ENCODE peak calls at places on chromosomes 11 and 22, in ten cellular contexts. N, B, M, D, S, H, C, K, O and A are unnamed samples.

GRCh38 chr22:49972163-49973017 is 11.8 kb downstream of the PIM3 start:
- DNase-seq in N (no peak), B (no peak), M (peak), D (no peak), S (peak), H (peak), C (peak), K (no peak), O (peak), A (no peak)

GRCh38 chr11:93738647-93739081 is 2.6 kb downstream of the TAF1D start:
- DNase-seq in N (no peak), B (no peak), M (no peak), D (peak), S (no peak), H (no peak), C (no peak), K (no peak), O (no peak), A (no peak)

GRCh38 chr11:29173660-29174062 is 843.2 kb downstream of the KCNA4 start:
- DNase-seq in N (no peak), B (no peak), M (no peak), D (no peak), S (no peak), H (no peak), C (no peak), K (no peak), O (no peak), A (no peak)

GRCh38 chr11:20609727-20610707 is 10.6 kb downstream of the SLC6A5 start:
- DNase-seq in N (peak), B (peak), M (peak), D (peak), S (peak), H (peak), C (peak), K (peak), O (peak), A (peak)

GRCh38 chr11:115264278-115264677 is 239.9 kb downstream of the CADM1 start:
- DNase-seq in N (no peak), B (no peak), M (no peak), D (peak), S (no peak), H (no peak), C (no peak), K (no peak), O (no peak), A (no peak)

GRCh38 chr11:108768370-108768769 is 103.5 kb downstream of the DDX10 start:
- DNase-seq in N (no peak), B (no peak), M (no peak), D (no peak), S (no peak), H (no peak), C (no peak), K (no peak), O (no peak), A (no peak)

GRCh38 chr22:25368271-25368670 is 148.8 kb downstream of the CRYBB2 start:
- DNase-seq in N (no peak), B (no peak), M (peak), D (no peak), S (no peak), H (peak), C (peak), K (no peak), O (no peak), A (no peak)

GRCh38 chr11:94831529-94831928 is 63.4 kb downstream of the AMOTL1 start:
- DNase-seq in N (no peak), B (no peak), M (no peak), D (no peak), S (no peak), H (no peak), C (no peak), K (no peak), O (no peak), A (no peak)

GRCh38 chr11:82533628-82534353 is 199.9 kb downstream of the FAM181B start:
- DNase-seq in N (no peak), B (no peak), M (no peak), D (no peak), S (no peak), H (no peak), C (no peak), K (no peak), O (no peak), A (no peak)

GRCh38 chr11:20668844-20669832 is at the start of gene NELL1:
- DNase-seq in N (no peak), B (no peak), M (peak), D (no peak), S (no peak), H (no peak), C (no peak), K (no peak), O (no peak), A (no peak)

GRCh38 chr11:116519499-116519898 is 253.3 kb downstream of the BUD13 start:
- DNase-seq in N (no peak), B (no peak), M (no peak), D (no peak), S (no peak), H (no peak), C (no peak), K (no peak), O (no peak), A (no peak)

GRCh38 chr11:66880484-66881211 is 23.8 kb downstream of the LRFN4 start:
- DNase-seq in N (no peak), B (no peak), M (no peak), D (peak), S (no peak), H (no peak), C (peak), K (peak), O (no peak), A (peak)

GRCh38 chr11:89489930-89490329 is 1.2 kb downstream of the NOX4 start:
- DNase-seq in N (no peak), B (no peak), M (no peak), D (no peak), S (no peak), H (no peak), C (no peak), K (no peak), O (no peak), A (no peak)

GRCh38 chr11:126053340-126054286 is 9.1 kb downstream of the CDON start:
- DNase-seq in N (no peak), B (no peak), M (no peak), D (no peak), S (no peak), H (no peak), C (no peak), K (no peak), O (no peak), A (no peak)
- H3K27ac ChIP-seq in N (no peak), B (no peak), M (no peak), D (no peak), S (no peak), H (no peak), C (no peak), K (no peak), O (no peak), A (no peak)

GRCh38 chr11:65410936-65411680 is 11.5 kb upstream of the NEAT1 start:
- DNase-seq in N (no peak), B (no peak), M (no peak), D (no peak), S (peak), H (no peak), C (no peak), K (no peak), O (no peak), A (no peak)

GRCh38 chr11:65414776-65415498 is 7.7 kb upstream of the NEAT1 start:
- DNase-seq in N (no peak), B (no peak), M (no peak), D (no peak), S (peak), H (no peak), C (no peak), K (no peak), O (no peak), A (no peak)

GRCh38 chr11:65415499-65416340 is 6.9 kb upstream of the NEAT1 start:
- DNase-seq in N (no peak), B (no peak), M (no peak), D (no peak), S (peak), H (no peak), C (no peak), K (no peak), O (no peak), A (no peak)

GRCh38 chr11:65411681-65412070 is 10.9 kb upstream of the NEAT1 start:
- DNase-seq in N (no peak), B (no peak), M (no peak), D (no peak), S (no peak), H (no peak), C (no peak), K (no peak), O (no peak), A (no peak)

DNA sequence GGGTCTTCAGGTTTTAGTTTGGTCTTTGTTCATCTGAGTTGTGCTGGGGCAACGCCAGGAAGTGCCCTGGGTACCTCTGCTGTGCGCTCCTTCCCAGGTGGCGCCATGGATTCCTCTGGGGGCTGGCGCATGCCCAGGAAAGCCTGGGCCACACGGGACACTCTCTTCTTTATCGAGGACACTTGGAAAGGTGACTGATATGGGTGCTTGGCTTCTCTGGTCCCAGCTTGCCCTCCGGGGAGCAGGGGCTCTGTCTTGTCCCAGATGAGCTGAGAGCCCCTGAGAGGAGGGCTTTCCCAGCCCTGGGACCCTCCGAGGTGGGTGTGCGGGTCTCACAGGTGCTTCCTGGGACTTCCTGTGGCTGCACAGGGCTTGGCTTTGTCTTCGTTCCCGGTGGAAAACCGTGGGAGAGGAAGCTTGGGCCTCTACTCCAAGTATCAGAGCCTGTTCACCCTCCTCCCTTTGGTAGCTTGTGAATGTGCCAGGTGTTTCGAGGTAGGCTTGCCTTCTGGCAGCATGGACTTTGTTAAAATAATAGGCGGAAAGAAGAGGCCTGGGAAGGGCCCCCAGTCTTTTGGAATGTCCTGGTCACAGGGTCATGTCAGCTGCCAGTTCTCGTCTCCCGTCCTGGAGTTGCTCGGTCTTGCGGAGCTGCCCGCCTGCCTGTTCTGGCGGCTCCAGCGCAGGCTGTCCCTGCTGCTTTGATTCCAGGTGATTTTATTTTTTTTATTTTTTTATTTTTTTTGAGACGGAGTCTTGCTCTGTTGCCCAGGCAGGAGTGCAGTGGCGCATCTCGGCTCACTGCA is 10.1 kb upstream of the NEAT1 start:
- DNase-seq in N (no peak), B (no peak), M (no peak), D (no peak), S (peak), H (no peak), C (no peak), K (no peak), O (peak), A (no peak)
- H3K27ac ChIP-seq in N (peak), B (no peak), M (no peak), D (no peak), S (no peak), H (no peak), C (no peak), K (no peak), O (no peak), A (peak)

DNA sequence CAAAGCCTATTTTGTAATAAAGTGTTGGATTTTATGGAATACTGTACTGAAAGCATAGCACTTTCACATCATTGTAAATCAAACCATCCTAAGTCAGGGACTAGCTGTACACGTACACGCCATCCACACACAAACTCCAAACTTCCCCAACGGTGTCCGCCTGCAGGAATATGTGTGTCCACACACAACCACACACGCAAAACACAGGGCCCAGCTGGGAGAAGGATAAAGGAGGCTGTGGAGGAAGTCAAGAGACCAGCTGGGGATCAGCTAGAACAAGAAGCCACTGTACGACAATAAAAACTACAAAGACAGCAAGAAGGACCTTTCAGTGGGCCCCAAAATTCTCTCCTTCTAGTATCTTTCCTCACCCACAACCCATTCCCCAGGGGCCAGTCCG is 1.6 kb downstream of the TRIM29 start:
- DNase-seq in N (no peak), B (no peak), M (no peak), D (no peak), S (peak), H (peak), C (peak), K (no peak), O (peak), A (no peak)
- H3K27ac ChIP-seq in N (no peak), B (no peak), M (no peak), D (no peak), S (no peak), H (no peak), C (peak), K (no peak), O (no peak), A (no peak)

GRCh38 chr11:11622772-11623531 is 1.1 kb upstream of the GALNT18 start:
- DNase-seq in N (no peak), B (no peak), M (peak), D (no peak), S (no peak), H (no peak), C (peak), K (no peak), O (no peak), A (no peak)

GRCh38 chr11:11620251-11620965 is 1.4 kb downstream of the GALNT18 start:
- DNase-seq in N (no peak), B (no peak), M (peak), D (no peak), S (peak), H (peak), C (peak), K (no peak), O (peak), A (no peak)

GRCh38 chr11:11621881-11622706 is at the start of gene GALNT18:
- DNase-seq in N (peak), B (peak), M (peak), D (peak), S (peak), H (peak), C (peak), K (peak), O (peak), A (peak)

GRCh38 chr11:11618973-11619435 is 2.8 kb downstream of the GALNT18 start:
- DNase-seq in N (no peak), B (no peak), M (peak), D (no peak), S (no peak), H (no peak), C (no peak), K (no peak), O (no peak), A (peak)

DNA sequence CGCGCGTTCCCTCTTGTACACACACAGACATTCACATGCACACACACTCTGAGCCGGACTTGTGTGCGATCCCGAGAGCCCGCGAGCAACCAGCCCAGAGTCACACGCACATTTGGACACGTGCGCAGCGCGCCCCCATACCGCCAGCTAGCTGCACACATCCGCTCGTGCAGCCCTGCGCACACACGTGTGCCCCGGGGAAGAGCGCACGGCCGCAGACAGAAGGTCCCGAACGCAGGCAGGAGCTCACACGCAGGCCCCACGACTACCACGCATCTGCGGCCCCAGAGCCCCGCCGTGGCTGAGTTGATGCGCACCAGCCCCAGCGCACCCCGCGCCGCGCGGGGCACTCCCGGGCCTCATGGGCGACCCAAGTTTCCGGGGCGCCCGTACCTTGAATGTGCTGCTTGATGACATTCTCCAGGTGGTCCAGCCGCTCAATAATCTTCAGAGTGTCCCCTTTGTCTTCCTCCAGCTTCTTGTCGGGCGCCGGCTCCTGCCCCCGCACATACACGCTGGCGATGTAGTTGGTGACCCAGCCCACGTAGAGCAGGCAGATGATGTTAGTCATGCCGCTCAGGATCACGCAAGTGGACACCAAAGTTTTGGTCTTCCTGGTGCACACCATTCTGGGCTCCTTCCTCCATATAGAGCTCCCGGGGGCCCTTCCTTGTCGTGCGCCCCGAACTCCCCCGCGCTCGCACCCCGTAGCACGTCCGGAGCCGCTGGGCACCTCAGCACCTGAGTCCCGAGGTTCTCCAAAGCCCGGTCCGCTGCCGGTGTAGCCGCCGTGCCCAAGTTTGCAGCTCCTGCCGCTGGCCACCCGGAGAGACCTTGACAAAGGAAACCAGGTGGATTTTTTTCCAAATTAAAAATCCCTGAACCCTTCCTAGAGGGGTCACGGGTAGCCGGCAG is 582 bp downstream of the GALNT18 start:
- DNase-seq in N (no peak), B (no peak), M (peak), D (no peak), S (peak), H (no peak), C (peak), K (no peak), O (peak), A (peak)
- H3K27ac ChIP-seq in N (peak), B (no peak), M (no peak), D (no peak), S (peak), H (no peak), C (peak), K (no peak), O (no peak), A (peak)